ENCODE peak calls at places on chromosomes 4 and X, in ten cellular contexts. Q is esophagus squamous epithelium, B is Peyer's patch, E is uterus, P is IMR-90, W is A549, S is heart left ventricle, O is tibial nerve, R is adrenal gland, G is transverse colon. Z is an unnamed sample. For H3K4me1, the result is how much of the 10 kb centered on the place peaks cover.

GRCh38 chr4:145481164-145481941 is at the start of gene SMAD1:
- DNase-seq in G (peak), P (peak), Q (no peak), E (peak), W (peak), O (peak), R (peak), S (peak), B (peak), Z (peak)

GRCh38 chr4:28229092-28229491 is 1368.5 kb downstream of the STIM2 start:
- DNase-seq in O (no peak), P (peak), S (no peak), Q (no peak), G (no peak), W (no peak), R (no peak), B (no peak), E (no peak), Z (no peak)

GRCh38 chr4:98448923-98449322 is 187.7 kb downstream of the RAP1GDS1 start:
- DNase-seq in G (peak), R (no peak), S (peak), P (no peak), W (no peak), Q (no peak), B (no peak), E (no peak), O (no peak), Z (peak)

GRCh38 chrX:135973025-135973547 is 702 bp downstream of the MMGT1 start:
- DNase-seq in P (peak), O (no peak), B (no peak), W (peak), G (peak), Q (no peak), S (no peak), E (no peak), R (peak), Z (no peak)

GRCh38 chrX:33190016-33190415 is 21.3 kb downstream of the DMD start:
- DNase-seq in R (no peak), E (no peak), S (no peak), B (no peak), O (no peak), Q (no peak), G (no peak), W (no peak), P (peak), Z (no peak)

GRCh38 chr4:102441978-102442890 is 58.9 kb upstream of the NFKB1 start:
- DNase-seq in E (no peak), Q (no peak), B (no peak), G (no peak), W (no peak), P (no peak), R (no peak), S (no peak), O (no peak), Z (no peak)

GRCh38 chrX:106415276-106415895 is 196.4 kb upstream of the RADX start:
- DNase-seq in R (no peak), G (no peak), B (no peak), E (no peak), S (no peak), O (no peak), P (peak), Q (no peak), W (no peak), Z (no peak)

GRCh38 chrX:23727206-23727605 is 15.9 kb downstream of the ACOT9 start:
- DNase-seq in R (no peak), P (no peak), Q (no peak), G (no peak), B (no peak), W (no peak), S (no peak), E (no peak), O (no peak), Z (no peak)

GRCh38 chrX:103520391-103520790 is 1.1 kb upstream of the RAB40A start:
- DNase-seq in R (no peak), G (no peak), S (no peak), B (no peak), Q (no peak), E (no peak), P (peak), O (no peak), W (no peak), Z (no peak)

GRCh38 chr4:16881151-16881884 is 17.1 kb downstream of the LDB2 start:
- DNase-seq in R (no peak), S (no peak), P (no peak), G (no peak), O (no peak), B (no peak), Q (no peak), W (no peak), E (no peak), Z (no peak)

GRCh38 chrX:74449322-74449936 is 28.1 kb downstream of the SLC16A2 start:
- DNase-seq in R (no peak), B (no peak), G (no peak), S (no peak), W (no peak), E (no peak), Q (no peak), P (peak), O (no peak), Z (no peak)

GRCh38 chr4:80423553-80424224 is 88.2 kb downstream of the CFAP299 start:
- DNase-seq in W (no peak), E (no peak), B (no peak), S (no peak), P (peak), R (no peak), G (no peak), Q (no peak), O (no peak), Z (no peak)

GRCh38 chr4:158171456-158171790 is 1.4 kb downstream of the GASK1B start:
- DNase-seq in O (no peak), B (no peak), P (no peak), R (no peak), G (no peak), Q (no peak), W (no peak), E (no peak), S (no peak), Z (no peak)

GRCh38 chrX:13265549-13266132 is 54.2 kb downstream of the ATXN3L start:
- DNase-seq in O (no peak), S (no peak), W (no peak), Q (no peak), R (no peak), G (no peak), B (no peak), P (no peak), E (no peak), Z (no peak)

GRCh38 chr4:73765296-73765695 is 24.9 kb downstream of the CXCL8 start:
- DNase-seq in S (no peak), E (no peak), B (no peak), Q (no peak), P (no peak), O (no peak), W (no peak), R (no peak), G (no peak), Z (no peak)

GRCh38 chrX:145178268-145178667 is 69.0 kb upstream of the SPANXN1 start:
- DNase-seq in P (no peak), R (no peak), S (no peak), G (no peak), Q (no peak), E (no peak), O (no peak), W (peak), B (no peak), Z (no peak)

GRCh38 chrX:19810809-19811208 is 76.6 kb downstream of the SH3KBP1 start:
- DNase-seq in W (no peak), O (no peak), Q (no peak), B (no peak), G (no peak), P (peak), E (no peak), R (no peak), S (no peak), Z (no peak)

GRCh38 chrX:2889045-2889605 is 40.0 kb downstream of the ARSD start:
- DNase-seq in R (no peak), S (no peak), Q (no peak), B (no peak), E (no peak), G (no peak), P (no peak), W (no peak), O (no peak), Z (no peak)

GRCh38 chr4:134668237-134668636 is 466.6 kb upstream of the PABPC4L start:
- DNase-seq in Q (no peak), R (no peak), P (no peak), B (no peak), S (no peak), O (no peak), W (no peak), G (peak), E (no peak), Z (no peak)

GRCh38 chr4:95124906-95125504 is 367.2 kb downstream of the BMPR1B start:
- DNase-seq in Q (no peak), G (no peak), O (no peak), R (no peak), E (no peak), P (peak), B (no peak), W (peak), S (no peak), Z (no peak)

GRCh38 chrX:154815274-154815818 is 10.1 kb upstream of the MPP1 start:
- DNase-seq in E (no peak), W (no peak), Q (no peak), B (no peak), G (no peak), S (no peak), P (peak), R (no peak), O (no peak), Z (no peak)

GRCh38 chr4:61740950-61741638 is 541.0 kb downstream of the ADGRL3 start:
- DNase-seq in S (peak), O (no peak), P (no peak), W (no peak), R (peak), E (no peak), G (no peak), B (no peak), Q (no peak), Z (no peak)

GRCh38 chrX:124347242-124347641 is 879 bp downstream of the SH2D1A start:
- DNase-seq in E (no peak), W (no peak), Q (no peak), R (no peak), G (no peak), B (no peak), S (no peak), P (no peak), O (no peak), Z (no peak)

GRCh38 chr4:184457530-184458249 is 16.7 kb downstream of the IRF2 start:
- DNase-seq in R (no peak), P (no peak), B (no peak), O (no peak), W (no peak), Q (no peak), G (peak), S (no peak), E (no peak), Z (no peak)

GRCh38 chr4:128371004-128371777 is 83.6 kb upstream of the PGRMC2 start:
- DNase-seq in E (no peak), W (no peak), S (no peak), P (peak), O (no peak), R (no peak), G (no peak), B (no peak), Q (no peak), Z (no peak)

GRCh38 chr4:110156442-110156841 is 42.0 kb downstream of the ELOVL6 start:
- DNase-seq in E (no peak), W (no peak), P (no peak), R (no peak), G (no peak), Q (no peak), O (no peak), B (no peak), S (no peak), Z (no peak)

GRCh38 chr4:123667496-123667895 is 270.9 kb downstream of the SPRY1 start:
- DNase-seq in S (no peak), G (no peak), E (no peak), B (no peak), O (no peak), P (peak), R (no peak), W (no peak), Q (no peak), Z (no peak)

GRCh38 chrX:115330498-115331138 is 41.1 kb downstream of the LUZP4 start:
- DNase-seq in G (peak), B (no peak), P (peak), R (peak), Q (no peak), S (no peak), O (no peak), E (peak), W (peak), Z (no peak)

DNA sequence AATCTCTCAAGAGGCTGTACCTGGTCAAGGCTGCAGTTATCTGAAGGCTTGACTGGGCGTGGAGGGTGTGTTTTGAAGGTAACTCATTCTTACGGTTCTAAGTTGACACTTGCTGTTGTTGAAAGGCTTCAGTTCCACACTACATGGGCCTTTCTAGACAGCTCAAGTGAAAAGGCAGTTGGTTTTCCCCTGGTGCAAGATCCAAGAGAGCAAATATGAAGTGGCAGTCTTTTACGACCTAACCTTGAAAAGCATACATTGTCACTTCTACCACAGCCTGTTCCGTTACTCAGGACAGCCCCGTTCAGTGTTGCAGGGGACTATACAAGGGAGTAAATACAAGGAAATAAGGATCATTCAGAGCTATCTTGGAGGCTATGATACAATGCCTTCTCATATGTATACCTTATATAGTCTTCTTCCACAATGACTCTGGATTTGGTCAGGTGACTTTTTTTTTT is 46.2 kb downstream of the PDS5A start:
- DNase-seq in B (no peak), R (no peak), P (no peak), G (no peak), S (no peak), E (no peak), O (no peak), Q (no peak), W (no peak), Z (no peak)
- H3K27ac ChIP-seq in B (no peak), R (no peak), P (no peak), G (peak), S (no peak), E (no peak), O (no peak), Q (no peak), W (no peak), Z (peak)

DNA sequence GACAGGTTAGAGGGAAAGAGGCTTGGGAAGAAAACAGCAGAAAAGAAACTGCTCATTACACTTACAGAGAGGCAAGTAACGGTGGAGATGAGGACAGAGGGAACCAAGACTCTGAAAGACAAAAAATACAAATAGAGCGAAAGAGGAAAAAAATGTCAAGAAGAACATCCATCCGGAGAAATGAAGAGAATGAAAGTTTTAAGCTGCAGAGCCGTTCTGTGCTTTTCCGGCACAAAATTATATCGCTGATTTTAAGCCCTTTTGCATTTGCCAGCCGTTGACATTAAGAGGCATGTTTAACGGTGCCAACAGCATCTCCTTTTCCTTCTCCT is 236 bp downstream of the PCDH10 start:
- DNase-seq in W (no peak), E (no peak), G (no peak), P (no peak), R (no peak), B (no peak), S (no peak), O (no peak), Q (no peak), Z (no peak)
- H3K4me1 ChIP-seq in W (under half), E (under half), G (under half), P (under half), R (under half), B (under half), S (half or more), O (under half), Q (half or more), Z (under half)

GRCh38 chr4:38320349-38320707 is 343.7 kb upstream of the KLF3 start:
- DNase-seq in G (no peak), E (no peak), P (no peak), W (no peak), R (no peak), O (no peak), S (no peak), Q (no peak), B (no peak), Z (no peak)

GRCh38 chr4:38324861-38325451 is 339.0 kb upstream of the KLF3 start:
- DNase-seq in G (no peak), R (no peak), Q (no peak), O (no peak), B (no peak), P (no peak), E (no peak), S (no peak), W (no peak), Z (no peak)

GRCh38 chr4:38322709-38323108 is 341.3 kb upstream of the KLF3 start:
- DNase-seq in W (no peak), G (no peak), S (peak), E (no peak), O (no peak), R (peak), P (peak), Q (no peak), B (no peak), Z (no peak)

GRCh38 chr4:38320833-38321232 is 343.2 kb upstream of the KLF3 start:
- DNase-seq in S (no peak), P (no peak), B (no peak), G (no peak), E (no peak), W (no peak), Q (no peak), R (no peak), O (no peak), Z (no peak)

GRCh38 chr4:38323141-38323634 is 340.8 kb upstream of the KLF3 start:
- DNase-seq in R (no peak), B (no peak), E (no peak), G (no peak), O (no peak), W (no peak), P (peak), Q (no peak), S (no peak), Z (no peak)
- TF ChIP-seq POLR2A in R (no peak), B (no peak), E (no peak), G (no peak), O (no peak), W (no peak), P (no peak), Q (no peak), S (no peak), Z (no peak)

DNA sequence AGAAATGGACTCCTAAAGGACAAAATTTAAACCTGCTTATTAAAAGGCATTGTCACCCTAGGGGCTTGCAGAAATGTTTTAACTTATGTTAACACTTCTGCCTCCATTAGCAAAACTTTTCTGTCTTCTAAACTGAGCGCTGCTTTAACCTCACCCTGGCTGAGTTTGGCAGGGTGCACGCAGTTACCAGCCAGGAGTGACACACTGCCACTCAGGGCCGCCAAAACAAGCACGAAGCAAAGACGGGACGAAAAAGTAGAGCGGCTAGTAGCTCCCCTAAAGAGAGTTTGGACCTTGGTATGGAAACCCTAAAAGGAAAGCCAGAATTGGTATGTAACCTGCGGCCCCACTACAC is 23.8 kb upstream of the UVSSA start:
- DNase-seq in P (no peak), Q (no peak), O (no peak), S (no peak), E (no peak), W (no peak), B (no peak), G (no peak), R (no peak), Z (no peak)
- H3K27ac ChIP-seq in P (peak), Q (no peak), O (no peak), S (no peak), E (no peak), W (no peak), B (no peak), G (no peak), R (no peak), Z (no peak)

GRCh38 chr4:2489081-2489805 is 20.3 kb downstream of the RNF4 start:
- DNase-seq in S (no peak), B (no peak), P (no peak), E (no peak), Q (no peak), W (no peak), G (no peak), R (no peak), O (no peak), Z (no peak)
- H3K4me1 ChIP-seq in S (half or more), B (under half), P (under half), E (under half), Q (half or more), W (under half), G (under half), R (half or more), O (under half), Z (half or more)

GRCh38 chr4:86720508-86721068 is 126.5 kb downstream of the PTPN13 start:
- DNase-seq in R (no peak), W (no peak), P (peak), Q (no peak), B (no peak), S (no peak), G (no peak), O (no peak), E (no peak), Z (no peak)
- TF ChIP-seq POLR2A in R (no peak), W (no peak), P (no peak), Q (no peak), B (no peak), S (no peak), G (no peak), O (no peak), E (no peak), Z (no peak)

GRCh38 chrX:70554523-70554922 is 109.9 kb downstream of the DLG3 start:
- DNase-seq in W (no peak), S (no peak), G (no peak), E (no peak), P (peak), O (no peak), Q (no peak), B (no peak), R (no peak), Z (no peak)
- H3K27ac ChIP-seq in W (no peak), S (no peak), G (no peak), E (no peak), P (no peak), O (no peak), Q (no peak), B (no peak), R (no peak), Z (no peak)

Z was measured in spleen.